ENCODE peak calls at places on chromosomes 3 and 15, in five cellular contexts. J is PC-3, C is T1000, S is left lung, H is ureter. N is an unnamed sample.

GRCh38 chr3:54836876-54837275 is 91.0 kb downstream of the LRTM1 start:
- DNase-seq in H (no peak), S (no peak), J (no peak), C (no peak), N (no peak)

GRCh38 chr3:63130625-63131024 is 147.5 kb upstream of the SYNPR start:
- DNase-seq in J (no peak), C (no peak), S (no peak), H (no peak), N (no peak)

GRCh38 chr3:48561045-48561736 is 2.4 kb downstream of the UCN2 start:
- DNase-seq in C (peak), J (no peak), S (peak), H (peak), N (no peak)

GRCh38 chr3:108472011-108472591 is 38.3 kb downstream of the MYH15 start:
- DNase-seq in J (peak), C (peak), S (no peak), H (no peak), N (no peak)

GRCh38 chr3:41450416-41451231 is 251.3 kb downstream of the CTNNB1 start:
- DNase-seq in H (no peak), S (no peak), C (no peak), J (peak), N (no peak)

GRCh38 chr3:127568604-127569003 is 21.9 kb downstream of the TPRA1 start:
- DNase-seq in J (no peak), C (no peak), H (no peak), S (peak), N (no peak)

GRCh38 chr3:58150800-58151199 is 60.0 kb downstream of the DNASE1L3 start:
- DNase-seq in H (no peak), S (no peak), J (no peak), C (no peak), N (no peak)

GRCh38 chr3:48194446-48195071 is 6.3 kb upstream of the CDC25A start:
- DNase-seq in H (peak), S (no peak), J (peak), C (peak), N (no peak)

GRCh38 chr15:62262305-62262941 is 97.3 kb upstream of the C2CD4B start:
- DNase-seq in S (no peak), H (no peak), C (no peak), J (no peak), N (no peak)

GRCh38 chr15:35701402-35702046 is 155.6 kb upstream of the DPH6 start:
- DNase-seq in C (no peak), J (no peak), S (no peak), H (no peak), N (no peak)

GRCh38 chr3:155242342-155242741 is 51.1 kb downstream of the STRIT1 start:
- DNase-seq in J (no peak), C (no peak), H (no peak), S (no peak), N (no peak)

GRCh38 chr3:37741644-37742043 is 120.0 kb upstream of the CTDSPL start:
- DNase-seq in H (peak), S (no peak), C (no peak), J (peak), N (no peak)

GRCh38 chr3:184261270-184262165 is at the start of gene CAMK2N2:
- DNase-seq in S (peak), H (no peak), J (peak), C (peak), N (peak)

GRCh38 chr3:32138545-32139104 is 32.2 kb downstream of the GPD1L start:
- DNase-seq in J (no peak), H (no peak), S (no peak), C (no peak), N (no peak)

GRCh38 chr3:16338999-16339398 is 74.0 kb downstream of the OXNAD1 start:
- DNase-seq in S (no peak), C (peak), J (peak), H (no peak), N (peak)

GRCh38 chr3:40994611-40995010 is 204.7 kb upstream of the CTNNB1 start:
- DNase-seq in C (no peak), J (peak), H (no peak), S (no peak), N (no peak)

GRCh38 chr3:186821429-186822367 is 15.4 kb upstream of the RFC4 start:
- DNase-seq in H (no peak), S (no peak), C (no peak), J (peak), N (no peak)